ENCODE peak calls at places on chromosomes 3 and 15, in nine cellular contexts. G is CD8-positive, alpha-beta T cell; L is T-helper 2 cell; N is cardiac fibroblast; I is NCI-H510A treated with DMSO at 0.1 percent for 48 hours; H is AG20443; W is GM23338; P is mammary epithelial cell; A is left ventricle myocardium superior. Y is an unnamed sample.

GRCh38 chr3:128649264-128649663 is 1.4 kb downstream of the RPN1 start:
- DNase-seq in N (no peak), G (no peak), A (no peak), P (peak), L (no peak), I (peak), W (no peak), H (no peak), Y (no peak)

GRCh38 chr3:129346690-129347440 is 68.2 kb downstream of the HMCES start:
- DNase-seq in P (no peak), I (no peak), W (no peak), A (no peak), N (no peak), L (no peak), H (no peak), G (no peak), Y (no peak)

GRCh38 chr3:13158871-13159270 is 85.6 kb upstream of the IQSEC1 start:
- DNase-seq in I (no peak), G (no peak), P (no peak), W (no peak), N (no peak), L (no peak), H (no peak), A (no peak), Y (no peak)

GRCh38 chr3:32340039-32340438 is 51.6 kb upstream of the CMTM7 start:
- DNase-seq in P (peak), L (no peak), I (peak), H (peak), A (no peak), W (peak), N (peak), G (no peak), Y (no peak)

GRCh38 chr15:61200626-61201025 is 28.5 kb downstream of the RORA start:
- DNase-seq in H (no peak), A (no peak), P (no peak), G (no peak), I (no peak), L (no peak), W (no peak), N (no peak), Y (no peak)

GRCh38 chr3:65342084-65342683 is 654.4 kb upstream of the ADAMTS9 start:
- DNase-seq in W (peak), N (peak), P (peak), I (peak), A (peak), L (no peak), G (no peak), H (peak), Y (no peak)

GRCh38 chr15:89669309-89669865 is 9.8 kb downstream of the PLIN1 start:
- DNase-seq in I (no peak), P (no peak), W (no peak), G (no peak), L (no peak), H (no peak), A (no peak), N (no peak), Y (no peak)

GRCh38 chr3:179964867-179965266 is 71.9 kb downstream of the PEX5L start:
- DNase-seq in P (no peak), L (no peak), I (no peak), G (no peak), H (no peak), A (no peak), N (no peak), W (no peak), Y (no peak)

GRCh38 chr3:58528629-58529028 is 8.4 kb downstream of the ACOX2 start:
- DNase-seq in H (no peak), P (peak), L (no peak), A (peak), W (no peak), N (peak), I (no peak), G (no peak), Y (no peak)

GRCh38 chr3:161275919-161276318 is 54.8 kb downstream of the NMD3 start:
- DNase-seq in H (no peak), G (no peak), I (peak), A (no peak), N (no peak), P (peak), L (no peak), W (no peak), Y (no peak)

GRCh38 chr15:40870716-40871115 is 3.3 kb downstream of the RHOV start:
- DNase-seq in N (no peak), I (no peak), W (no peak), A (no peak), H (no peak), P (peak), G (no peak), L (no peak), Y (no peak)

GRCh38 chr3:72041531-72041930 is 256.6 kb upstream of the PROK2 start:
- DNase-seq in W (no peak), G (no peak), A (peak), H (peak), N (peak), L (no peak), P (no peak), I (no peak), Y (no peak)

GRCh38 chr3:154182322-154182922 is 61.2 kb downstream of the ARHGEF26 start:
- DNase-seq in I (no peak), N (no peak), P (no peak), H (no peak), L (no peak), A (no peak), W (no peak), G (no peak), Y (no peak)

GRCh38 chr3:120192159-120192558 is 92.9 kb downstream of the GPR156 start:
- DNase-seq in L (no peak), P (no peak), N (no peak), H (peak), A (no peak), I (no peak), W (no peak), G (no peak), Y (no peak)

GRCh38 chr15:72784233-72784876 is 797 bp upstream of the ADPGK start:
- DNase-seq in I (peak), W (peak), G (no peak), N (peak), L (no peak), A (no peak), P (peak), H (peak), Y (peak)

GRCh38 chr15:64807751-64808222 is 17.7 kb downstream of the PIF1 start:
- DNase-seq in G (no peak), P (no peak), N (no peak), A (no peak), L (no peak), W (peak), I (no peak), H (no peak), Y (no peak)

GRCh38 chr3:138078096-138078495 is 37.3 kb downstream of the DZIP1L start:
- DNase-seq in G (no peak), P (peak), A (no peak), W (no peak), N (no peak), H (no peak), I (no peak), L (no peak), Y (no peak)

GRCh38 chr3:138367912-138368311 is 19.5 kb downstream of the MRAS start:
- DNase-seq in W (no peak), L (no peak), P (no peak), I (no peak), N (peak), H (peak), A (peak), G (no peak), Y (no peak)

GRCh38 chr3:60636846-60637245 is 614.4 kb downstream of the FHIT start:
- DNase-seq in I (no peak), A (no peak), P (peak), N (no peak), W (peak), L (no peak), G (no peak), H (peak), Y (no peak)

GRCh38 chr3:9430733-9431132 is 33.3 kb downstream of the SETD5 start:
- DNase-seq in I (no peak), H (no peak), A (no peak), L (no peak), W (no peak), N (no peak), G (no peak), P (no peak), Y (no peak)

GRCh38 chr3:20462723-20463122 is 276.7 kb upstream of the SGO1 start:
- DNase-seq in W (no peak), G (no peak), P (no peak), I (no peak), L (no peak), N (peak), A (no peak), H (no peak), Y (no peak)

GRCh38 chr3:186315581-186316354 is 46.3 kb downstream of the DGKG start:
- DNase-seq in N (no peak), P (no peak), H (no peak), I (no peak), W (no peak), L (no peak), A (no peak), G (no peak), Y (no peak)

GRCh38 chr15:24955549-24955929 is 752 bp downstream of the SNRPN start:
- DNase-seq in N (no peak), L (no peak), A (peak), G (peak), W (no peak), I (no peak), H (peak), P (no peak), Y (no peak)

GRCh38 chr15:75923756-75924155 is 20.1 kb downstream of the FBXO22 start:
- DNase-seq in A (no peak), P (no peak), N (no peak), G (no peak), L (no peak), H (no peak), I (no peak), W (no peak), Y (no peak)